ENCODE peak calls at places on chromosomes 3 and 15, in seven cellular contexts. One of them, this sample, is unnamed.
A peak's percentile ranks its signal among the peaks of the same experiment; 100 is the strongest.

GRCh38 chr3:58023536-58023935 is 15.3 kb downstream of the FLNB start:
- DNase-seq in endothelial cell: no peak
- DNase-seq in ovary: no peak
- DNase-seq in fibroblast of the aortic adventitia: no peak
- DNase-seq in psoas muscle: no peak
- DNase-seq in GM20000: no peak
- DNase-seq in fibroblast of lung: no peak
- DNase-seq in this sample: no peak

GRCh38 chr3:128824132-128824850 is 55.1 kb upstream of the ACAD9 start:
- DNase-seq in fibroblast of lung: no peak
- DNase-seq in endothelial cell: no peak
- DNase-seq in GM20000: no peak
- DNase-seq in psoas muscle: peak; percentile 68
- DNase-seq in fibroblast of the aortic adventitia: no peak
- DNase-seq in ovary: no peak
- DNase-seq in this sample: no peak

GRCh38 chr3:54087581-54088410 is 34.6 kb upstream of the CACNA2D3 start:
- DNase-seq in GM20000: no peak
- DNase-seq in fibroblast of lung: no peak
- DNase-seq in endothelial cell: peak; percentile 9
- DNase-seq in psoas muscle: peak; percentile 54
- DNase-seq in ovary: no peak
- DNase-seq in fibroblast of the aortic adventitia: no peak
- DNase-seq in this sample: no peak

GRCh38 chr3:141412087-141412935 is 44.0 kb downstream of the ZBTB38 start:
- DNase-seq in ovary: peak; percentile 52
- DNase-seq in endothelial cell: no peak
- DNase-seq in GM20000: peak; percentile 65
- DNase-seq in psoas muscle: peak; percentile 69
- DNase-seq in fibroblast of lung: peak; percentile 95
- DNase-seq in fibroblast of the aortic adventitia: peak; percentile 80
- DNase-seq in this sample: peak; percentile 67

GRCh38 chr3:27976933-27977332 is 254.8 kb upstream of the EOMES start:
- DNase-seq in ovary: no peak
- DNase-seq in endothelial cell: no peak
- DNase-seq in GM20000: no peak
- DNase-seq in psoas muscle: no peak
- DNase-seq in fibroblast of the aortic adventitia: peak; percentile 64
- DNase-seq in fibroblast of lung: peak; percentile 66
- DNase-seq in this sample: peak; percentile 22

GRCh38 chr3:109731639-109732473 is 394.5 kb upstream of the DPPA4 start:
- DNase-seq in GM20000: peak; percentile 15
- DNase-seq in psoas muscle: no peak
- DNase-seq in fibroblast of the aortic adventitia: peak; percentile 77
- DNase-seq in endothelial cell: peak; percentile 58
- DNase-seq in fibroblast of lung: peak; percentile 78
- DNase-seq in ovary: peak; percentile 21
- DNase-seq in this sample: peak; percentile 29

GRCh38 chr3:923161-923910 is 169.5 kb upstream of the CNTN6 start:
- DNase-seq in GM20000: no peak
- DNase-seq in fibroblast of lung: no peak
- DNase-seq in fibroblast of the aortic adventitia: no peak
- DNase-seq in endothelial cell: no peak
- DNase-seq in psoas muscle: no peak
- DNase-seq in ovary: no peak
- DNase-seq in this sample: no peak

GRCh38 chr3:70067860-70068479 is 68.4 kb downstream of the SAMMSON start:
- DNase-seq in fibroblast of lung: peak; percentile 28
- DNase-seq in fibroblast of the aortic adventitia: peak; percentile 53
- DNase-seq in endothelial cell: no peak
- DNase-seq in ovary: no peak
- DNase-seq in psoas muscle: no peak
- DNase-seq in GM20000: no peak
- DNase-seq in this sample: no peak

GRCh38 chr3:185995352-185995751 is 57.5 kb upstream of the TRA2B start:
- DNase-seq in fibroblast of the aortic adventitia: peak; percentile 90
- DNase-seq in psoas muscle: no peak
- DNase-seq in GM20000: no peak
- DNase-seq in ovary: no peak
- DNase-seq in fibroblast of lung: peak; percentile 90
- DNase-seq in endothelial cell: no peak
- DNase-seq in this sample: peak; percentile 31

GRCh38 chr3:109852283-109852682 is 514.9 kb upstream of the DPPA4 start:
- DNase-seq in GM20000: no peak
- DNase-seq in psoas muscle: no peak
- DNase-seq in endothelial cell: no peak
- DNase-seq in fibroblast of the aortic adventitia: no peak
- DNase-seq in ovary: no peak
- DNase-seq in fibroblast of lung: no peak
- DNase-seq in this sample: no peak

GRCh38 chr3:50502584-50503423 is 630 bp downstream of the CACNA2D2 start:
- DNase-seq in ovary: peak; percentile 30
- DNase-seq in fibroblast of the aortic adventitia: no peak
- DNase-seq in endothelial cell: peak; percentile 47
- DNase-seq in GM20000: no peak
- DNase-seq in psoas muscle: no peak
- DNase-seq in fibroblast of lung: no peak
- DNase-seq in this sample: no peak

GRCh38 chr3:9976736-9977709 is 9.6 kb downstream of the EMC3 start:
- DNase-seq in psoas muscle: peak; percentile 88
- DNase-seq in ovary: peak; percentile 52
- DNase-seq in GM20000: no peak
- DNase-seq in endothelial cell: no peak
- DNase-seq in fibroblast of the aortic adventitia: peak; percentile 99
- DNase-seq in fibroblast of lung: peak; percentile 99
- DNase-seq in this sample: peak; percentile 91

GRCh38 chr3:155232605-155233004 is 60.9 kb downstream of the STRIT1 start:
- DNase-seq in psoas muscle: peak; percentile 88
- DNase-seq in endothelial cell: no peak
- DNase-seq in fibroblast of the aortic adventitia: peak; percentile 98
- DNase-seq in ovary: no peak
- DNase-seq in GM20000: no peak
- DNase-seq in fibroblast of lung: peak; percentile 93
- DNase-seq in this sample: peak; percentile 77

GRCh38 chr3:186053954-186054353 is 54.9 kb downstream of the ETV5 start:
- DNase-seq in psoas muscle: no peak
- DNase-seq in endothelial cell: no peak
- DNase-seq in fibroblast of lung: peak; percentile 57
- DNase-seq in fibroblast of the aortic adventitia: no peak
- DNase-seq in GM20000: no peak
- DNase-seq in ovary: no peak
- DNase-seq in this sample: peak; percentile 54

GRCh38 chr3:66423791-66424190 is 77.0 kb downstream of the LRIG1 start:
- DNase-seq in psoas muscle: peak; percentile 10
- DNase-seq in fibroblast of the aortic adventitia: peak; percentile 72
- DNase-seq in GM20000: no peak
- DNase-seq in fibroblast of lung: peak; percentile 74
- DNase-seq in endothelial cell: no peak
- DNase-seq in ovary: no peak
- DNase-seq in this sample: no peak

GRCh38 chr3:69203631-69204314 is 81.4 kb upstream of the LMOD3 start:
- DNase-seq in fibroblast of the aortic adventitia: no peak
- DNase-seq in fibroblast of lung: no peak
- DNase-seq in GM20000: no peak
- DNase-seq in endothelial cell: no peak
- DNase-seq in ovary: no peak
- DNase-seq in psoas muscle: no peak
- DNase-seq in this sample: no peak

GRCh38 chr15:31464216-31465082 is 137.8 kb downstream of the KLF13 start:
- DNase-seq in fibroblast of the aortic adventitia: no peak
- DNase-seq in GM20000: no peak
- DNase-seq in ovary: no peak
- DNase-seq in psoas muscle: no peak
- DNase-seq in fibroblast of lung: no peak
- DNase-seq in endothelial cell: no peak
- DNase-seq in this sample: no peak

DNA sequence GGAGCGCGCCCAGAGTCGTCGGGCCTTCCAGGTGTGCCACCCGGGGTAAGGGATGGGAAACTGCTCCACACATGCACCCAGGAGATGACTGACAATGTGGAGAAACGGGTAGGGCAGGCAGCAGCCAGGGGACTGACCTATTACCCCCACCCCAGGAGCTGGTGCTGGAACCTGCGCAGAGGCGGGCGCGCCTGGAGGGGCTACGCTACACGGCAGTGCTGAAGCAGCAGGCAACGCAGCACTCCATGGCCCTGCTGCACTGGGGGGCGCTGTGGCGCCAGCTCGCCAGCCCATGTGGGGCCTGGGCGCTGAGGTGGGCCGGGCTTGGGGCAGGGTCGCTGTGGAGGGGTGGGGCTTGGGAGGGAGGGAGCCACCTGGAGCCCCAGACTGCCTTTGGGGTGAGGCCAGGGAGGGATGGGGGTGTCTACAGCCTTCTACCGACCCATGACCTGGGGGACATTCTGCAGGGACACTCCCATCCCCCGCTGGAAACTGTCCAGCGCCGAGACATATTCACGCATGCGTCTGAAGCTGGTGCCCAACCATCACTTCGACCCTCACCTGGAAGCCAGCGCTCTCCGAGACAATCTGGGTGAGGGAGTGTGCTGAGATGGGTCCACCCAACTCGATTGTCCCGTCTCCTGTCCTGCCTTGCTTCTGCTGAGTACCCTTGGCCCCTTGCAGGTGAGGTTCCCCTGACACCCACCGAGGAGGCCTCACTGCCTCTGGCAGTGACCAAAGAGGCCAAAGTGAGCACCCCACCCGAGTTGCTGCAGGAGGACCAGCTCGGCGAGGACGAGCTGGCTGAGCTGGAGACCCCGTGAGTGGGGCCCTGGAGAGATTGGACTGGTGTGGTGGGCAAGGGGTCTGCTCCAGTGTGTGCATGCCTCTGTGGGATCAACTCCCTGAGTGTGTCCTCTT is 23.3 kb downstream of the NBEAL2 start:
- DNase-seq in endothelial cell: no peak
- DNase-seq in psoas muscle: peak; percentile 54
- DNase-seq in fibroblast of lung: no peak
- DNase-seq in fibroblast of the aortic adventitia: no peak
- DNase-seq in GM20000: no peak
- DNase-seq in ovary: no peak
- DNase-seq in this sample: no peak
- TF ChIP-seq CTCF in endothelial cell: no peak
- TF ChIP-seq CTCF in psoas muscle: no peak
- TF ChIP-seq CTCF in fibroblast of lung: peak; percentile 4
- TF ChIP-seq CTCF in fibroblast of the aortic adventitia: no peak
- TF ChIP-seq CTCF in GM20000: no peak
- TF ChIP-seq CTCF in ovary: no peak
- TF ChIP-seq CTCF in this sample: no peak

GRCh38 chr3:31810991-31811433 is 170.1 kb downstream of the OSBPL10 start:
- DNase-seq in GM20000: no peak
- DNase-seq in ovary: no peak
- DNase-seq in fibroblast of the aortic adventitia: no peak
- DNase-seq in fibroblast of lung: no peak
- DNase-seq in endothelial cell: no peak
- DNase-seq in psoas muscle: no peak
- DNase-seq in this sample: no peak
- TF ChIP-seq CTCF in GM20000: no peak
- TF ChIP-seq CTCF in ovary: no peak
- TF ChIP-seq CTCF in fibroblast of the aortic adventitia: no peak
- TF ChIP-seq CTCF in fibroblast of lung: no peak
- TF ChIP-seq CTCF in endothelial cell: no peak
- TF ChIP-seq CTCF in psoas muscle: no peak
- TF ChIP-seq CTCF in this sample: no peak

GRCh38 chr15:75176404-75176761 is 25.3 kb upstream of the C15orf39 start:
- DNase-seq in ovary: peak; percentile 18
- DNase-seq in endothelial cell: no peak
- DNase-seq in psoas muscle: no peak
- DNase-seq in GM20000: no peak
- DNase-seq in fibroblast of the aortic adventitia: no peak
- DNase-seq in fibroblast of lung: no peak
- DNase-seq in this sample: no peak

GRCh38 chr15:75178171-75178937 is 23.3 kb upstream of the C15orf39 start:
- DNase-seq in ovary: peak; percentile 57
- DNase-seq in endothelial cell: peak; percentile 35
- DNase-seq in GM20000: peak; percentile 68
- DNase-seq in psoas muscle: peak; percentile 70
- DNase-seq in fibroblast of lung: no peak
- DNase-seq in fibroblast of the aortic adventitia: no peak
- DNase-seq in this sample: no peak

GRCh38 chr15:75179773-75180140 is 21.9 kb upstream of the C15orf39 start:
- DNase-seq in endothelial cell: no peak
- DNase-seq in GM20000: no peak
- DNase-seq in ovary: no peak
- DNase-seq in fibroblast of the aortic adventitia: no peak
- DNase-seq in fibroblast of lung: no peak
- DNase-seq in psoas muscle: no peak
- DNase-seq in this sample: no peak

GRCh38 chr15:75178938-75179772 is 22.5 kb upstream of the C15orf39 start:
- DNase-seq in endothelial cell: no peak
- DNase-seq in fibroblast of lung: no peak
- DNase-seq in GM20000: no peak
- DNase-seq in ovary: peak; percentile 26
- DNase-seq in fibroblast of the aortic adventitia: no peak
- DNase-seq in psoas muscle: no peak
- DNase-seq in this sample: no peak

DNA sequence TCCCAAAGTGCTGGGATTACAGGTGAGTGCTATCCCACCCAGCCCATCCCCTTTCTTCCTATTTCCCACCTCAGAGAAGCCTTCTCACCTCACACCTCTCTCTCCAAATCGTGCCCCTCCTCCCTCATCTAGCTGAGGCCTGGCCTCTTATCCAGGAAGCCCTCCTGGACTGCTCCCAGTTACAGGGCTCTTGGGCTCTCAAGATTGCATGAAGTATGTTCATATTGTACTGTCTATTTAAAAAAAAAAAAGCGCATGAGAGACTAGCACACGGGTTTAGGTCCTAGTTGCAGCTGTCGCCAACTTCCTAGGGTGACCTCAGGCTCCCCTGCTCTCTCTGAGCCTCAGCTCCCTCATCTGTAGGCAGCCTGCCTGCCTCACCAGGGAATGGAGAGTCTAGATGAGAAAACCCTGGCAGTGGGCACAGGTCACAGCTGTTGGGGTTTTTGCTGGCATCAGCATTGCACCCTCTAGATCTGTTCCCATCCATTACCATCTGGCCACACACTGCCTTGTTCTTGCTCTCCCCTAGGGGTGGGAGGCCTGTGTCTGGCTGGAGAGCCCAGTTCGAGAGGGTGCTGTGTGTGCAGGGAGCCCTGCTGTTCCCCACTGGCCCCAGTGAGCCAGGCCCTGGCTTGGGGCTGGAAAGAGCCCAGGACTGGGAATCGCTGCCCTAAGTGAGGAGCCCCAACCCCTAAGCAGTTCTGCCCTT is 24.2 kb upstream of the C15orf39 start:
- DNase-seq in fibroblast of the aortic adventitia: no peak
- DNase-seq in psoas muscle: no peak
- DNase-seq in endothelial cell: no peak
- DNase-seq in ovary: peak; percentile 27
- DNase-seq in fibroblast of lung: peak; percentile 58
- DNase-seq in GM20000: no peak
- DNase-seq in this sample: no peak
- TF ChIP-seq CTCF in fibroblast of the aortic adventitia: no peak
- TF ChIP-seq CTCF in psoas muscle: no peak
- TF ChIP-seq CTCF in endothelial cell: no peak
- TF ChIP-seq CTCF in ovary: no peak
- TF ChIP-seq CTCF in fibroblast of lung: no peak
- TF ChIP-seq CTCF in GM20000: no peak
- TF ChIP-seq CTCF in this sample: no peak

DNA sequence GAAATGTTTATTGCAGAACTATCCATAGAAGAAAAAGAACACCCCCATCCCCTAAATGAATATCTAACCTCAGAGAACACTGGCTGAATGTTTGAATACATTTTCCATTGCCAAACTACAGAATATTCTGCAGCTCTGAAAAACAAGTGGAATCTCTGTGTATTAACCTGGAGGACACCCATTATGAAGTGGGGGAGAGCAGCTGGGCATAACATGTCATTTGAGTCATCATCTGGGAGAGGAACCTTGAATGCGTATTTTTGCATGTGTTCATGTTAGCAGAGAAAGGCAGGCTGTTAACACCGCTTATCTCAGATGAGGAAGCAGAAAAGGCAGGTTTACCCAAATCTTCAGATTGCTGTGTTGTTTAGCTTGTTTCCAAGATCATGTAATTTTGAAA is 31.5 kb downstream of the ESYT3 start:
- DNase-seq in fibroblast of the aortic adventitia: no peak
- DNase-seq in ovary: no peak
- DNase-seq in GM20000: no peak
- DNase-seq in psoas muscle: no peak
- DNase-seq in endothelial cell: no peak
- DNase-seq in fibroblast of lung: no peak
- DNase-seq in this sample: no peak
- TF ChIP-seq CTCF in fibroblast of the aortic adventitia: no peak
- TF ChIP-seq CTCF in ovary: no peak
- TF ChIP-seq CTCF in GM20000: no peak
- TF ChIP-seq CTCF in psoas muscle: no peak
- TF ChIP-seq CTCF in endothelial cell: no peak
- TF ChIP-seq CTCF in fibroblast of lung: no peak
- TF ChIP-seq CTCF in this sample: no peak

This sample was measured in adrenal gland.